ENCODE peak calls at places on chromosome 10, in ten cellular contexts. S is fibroblast of lung; R is suprapubic skin; P is body of pancreas; I is heart right ventricle; T is lower lobe of right lung; D is osteoblast; H is CD4-positive, alpha-beta T cell; E is AG04450; B is hepatocyte. O is an unnamed sample. For H3K9me3, the result is how much of the 10 kb centered on the place peaks cover.

GRCh38 chr10:49387029-49387428 is 8.9 kb downstream of the DRGX start:
- DNase-seq in S (peak), R (peak), E (peak), P (no peak), T (no peak), D (peak), H (no peak), I (no peak), B (no peak), O (no peak)

GRCh38 chr10:88178758-88179157 is 315.3 kb downstream of the PTEN start:
- DNase-seq in E (no peak), R (no peak), D (no peak), B (no peak), T (no peak), I (no peak), S (no peak), H (no peak), P (no peak), O (no peak)

GRCh38 chr10:7412482-7413251 is 1.8 kb upstream of the SFMBT2 start:
- DNase-seq in T (peak), I (peak), H (no peak), E (no peak), P (peak), B (peak), D (no peak), S (peak), R (peak), O (no peak)

GRCh38 chr10:132961-133898 is 2.0 kb upstream of the ZMYND11 start:
- DNase-seq in P (no peak), R (no peak), T (no peak), B (peak), S (peak), D (peak), E (no peak), H (no peak), I (no peak), O (no peak)

GRCh38 chr10:130064783-130065182 is 45.8 kb downstream of the C10orf143 start:
- DNase-seq in H (no peak), T (no peak), R (no peak), D (no peak), I (no peak), B (no peak), E (no peak), P (no peak), S (no peak), O (no peak)

GRCh38 chr10:97520520-97520919 is 21.8 kb downstream of the UBTD1 start:
- DNase-seq in S (no peak), R (no peak), I (no peak), H (no peak), P (no peak), E (no peak), T (no peak), D (no peak), B (no peak), O (no peak)

GRCh38 chr10:90813592-90814365 is 44.1 kb downstream of the HTR7 start:
- DNase-seq in R (no peak), I (no peak), H (no peak), D (no peak), B (no peak), E (no peak), P (no peak), S (peak), T (no peak), O (no peak)

GRCh38 chr10:85791846-85792532 is 574.6 kb downstream of the GRID1 start:
- DNase-seq in P (no peak), T (no peak), B (peak), D (peak), S (no peak), E (no peak), R (no peak), I (no peak), H (no peak), O (no peak)

GRCh38 chr10:86960003-86960862 is 1.8 kb downstream of the SNCG start:
- DNase-seq in E (no peak), H (no peak), S (peak), R (peak), B (peak), P (peak), D (peak), I (no peak), T (peak), O (peak)

GRCh38 chr10:44587488-44588140 is 202.7 kb upstream of the CXCL12 start:
- DNase-seq in P (no peak), E (no peak), S (no peak), H (no peak), R (no peak), D (peak), T (no peak), B (no peak), I (no peak), O (no peak)

GRCh38 chr10:80204801-80205477 is 398 bp downstream of the ANXA11 start:
- DNase-seq in E (no peak), I (peak), D (peak), P (peak), H (peak), T (peak), S (peak), B (peak), R (no peak), O (peak)

GRCh38 chr10:85934586-85934985 is 432.0 kb downstream of the GRID1 start:
- DNase-seq in B (no peak), H (no peak), T (no peak), P (no peak), S (no peak), I (peak), E (no peak), D (no peak), R (no peak), O (no peak)

GRCh38 chr10:97399843-97400545 is 1.1 kb downstream of the RRP12 start:
- DNase-seq in B (peak), I (no peak), P (peak), T (no peak), E (peak), R (no peak), S (peak), D (peak), H (no peak), O (no peak)

GRCh38 chr10:118939216-118940007 is 90.1 kb upstream of the NANOS1 start:
- DNase-seq in B (no peak), P (no peak), S (no peak), R (no peak), T (no peak), E (no peak), I (no peak), D (no peak), H (no peak), O (no peak)

GRCh38 chr10:70135684-70136083 is 3.1 kb upstream of the AIFM2 start:
- DNase-seq in S (no peak), I (no peak), B (no peak), R (peak), T (no peak), H (no peak), E (no peak), P (peak), D (no peak), O (no peak)

GRCh38 chr10:100896876-100897461 is 15.8 kb upstream of the SLF2 start:
- DNase-seq in D (no peak), E (no peak), T (no peak), B (no peak), H (no peak), I (no peak), S (no peak), P (no peak), R (no peak), O (peak)

GRCh38 chr10:119655566-119656001 is 4.4 kb downstream of the BAG3 start:
- DNase-seq in D (peak), R (no peak), P (peak), H (peak), B (peak), I (peak), E (peak), T (no peak), S (peak), O (no peak)

GRCh38 chr10:665579-666091 is 23.8 kb downstream of the DIP2C start:
- DNase-seq in B (no peak), S (no peak), D (no peak), E (peak), H (no peak), P (peak), I (no peak), R (no peak), T (no peak), O (no peak)

GRCh38 chr10:106952033-106952432 is 212.5 kb downstream of the SORCS1 start:
- DNase-seq in D (no peak), E (no peak), T (no peak), I (no peak), R (no peak), P (no peak), H (no peak), S (no peak), B (no peak), O (no peak)

GRCh38 chr10:3237055-3237454 is 64.5 kb upstream of the PITRM1 start:
- DNase-seq in P (no peak), D (no peak), B (no peak), T (no peak), R (no peak), H (no peak), E (no peak), I (no peak), S (no peak), O (no peak)

GRCh38 chr10:12041766-12042408 is 722 bp downstream of the UPF2 start:
- DNase-seq in H (no peak), I (no peak), R (peak), B (peak), E (no peak), D (peak), P (peak), S (peak), T (no peak), O (no peak)

GRCh38 chr10:119003572-119004289 is 25.8 kb upstream of the NANOS1 start:
- DNase-seq in E (no peak), R (peak), H (no peak), B (no peak), S (no peak), P (no peak), I (no peak), T (no peak), D (no peak), O (peak)

GRCh38 chr10:62815373-62816111 is 624 bp downstream of the EGR2 start:
- DNase-seq in B (peak), P (no peak), S (peak), T (peak), E (no peak), H (peak), R (no peak), I (no peak), D (peak), O (peak)

GRCh38 chr10:30456262-30456661 is 22.3 kb downstream of the MAP3K8 start:
- DNase-seq in E (no peak), T (no peak), D (no peak), B (no peak), S (no peak), P (peak), H (no peak), R (no peak), I (no peak), O (no peak)

GRCh38 chr10:26800468-26800867 is 60.3 kb downstream of the ABI1 start:
- DNase-seq in R (no peak), S (no peak), E (no peak), T (no peak), P (no peak), H (no peak), I (no peak), D (no peak), B (no peak), O (no peak)

GRCh38 chr10:71265201-71265575 is 52.8 kb downstream of the UNC5B start:
- DNase-seq in H (no peak), P (no peak), I (no peak), T (no peak), B (no peak), E (no peak), R (no peak), D (peak), S (no peak), O (no peak)

GRCh38 chr10:71264345-71265200 is 52.2 kb downstream of the UNC5B start:
- DNase-seq in B (no peak), R (no peak), E (no peak), S (peak), P (no peak), H (no peak), T (no peak), D (peak), I (no peak), O (no peak)

GRCh38 chr10:71262817-71263216 is 50.4 kb downstream of the UNC5B start:
- DNase-seq in H (no peak), P (no peak), B (no peak), D (peak), R (no peak), S (no peak), T (no peak), I (no peak), E (no peak), O (no peak)

GRCh38 chr10:71262027-71262426 is 49.7 kb downstream of the UNC5B start:
- DNase-seq in E (no peak), I (peak), B (no peak), S (no peak), D (peak), H (no peak), P (no peak), T (no peak), R (no peak), O (no peak)

GRCh38 chr10:71263376-71263775 is 51.0 kb downstream of the UNC5B start:
- DNase-seq in T (no peak), E (no peak), R (no peak), B (no peak), I (peak), P (no peak), D (peak), H (no peak), S (peak), O (no peak)
- H3K27ac ChIP-seq in T (no peak), E (peak), R (no peak), B (no peak), I (peak), P (peak), D (no peak), H (no peak), S (no peak), O (no peak)

GRCh38 chr10:112131361-112131760 is 52.2 kb downstream of the GPAM start:
- DNase-seq in P (no peak), I (no peak), H (no peak), T (no peak), E (no peak), R (no peak), S (no peak), D (no peak), B (no peak), O (no peak)

GRCh38 chr10:112122827-112123226 is 60.7 kb downstream of the GPAM start:
- DNase-seq in D (no peak), S (no peak), T (no peak), E (no peak), P (no peak), B (no peak), R (no peak), H (no peak), I (no peak), O (no peak)

GRCh38 chr10:112124859-112125258 is 58.7 kb downstream of the GPAM start:
- DNase-seq in S (no peak), I (no peak), B (peak), E (no peak), R (no peak), P (no peak), T (no peak), H (no peak), D (no peak), O (no peak)

GRCh38 chr10:112126172-112126571 is 57.4 kb downstream of the GPAM start:
- DNase-seq in R (no peak), E (no peak), H (no peak), I (no peak), P (no peak), S (no peak), B (no peak), T (no peak), D (no peak), O (no peak)

GRCh38 chr10:112126901-112127300 is 56.7 kb downstream of the GPAM start:
- DNase-seq in B (no peak), P (no peak), S (no peak), T (no peak), H (no peak), R (no peak), I (no peak), E (no peak), D (no peak), O (no peak)
- TF ChIP-seq CTCF in B (no peak), P (no peak), S (no peak), T (no peak), H (no peak), R (no peak), I (no peak), E (no peak), D (no peak), O (no peak)

GRCh38 chr10:133484818-133485217 is 31.1 kb downstream of the SCART1 start:
- DNase-seq in R (no peak), I (no peak), P (no peak), B (no peak), S (no peak), E (no peak), H (no peak), T (no peak), D (no peak), O (no peak)

GRCh38 chr10:133481086-133481643 is 27.4 kb downstream of the SCART1 start:
- DNase-seq in I (no peak), B (no peak), E (no peak), H (no peak), T (no peak), S (no peak), P (no peak), R (no peak), D (peak), O (no peak)

GRCh38 chr10:133489816-133490588 is 36.3 kb downstream of the SCART1 start:
- DNase-seq in S (no peak), R (no peak), E (no peak), I (no peak), H (no peak), P (no peak), T (no peak), B (no peak), D (no peak), O (no peak)

GRCh38 chr10:133481657-133482056 is 27.9 kb downstream of the SCART1 start:
- DNase-seq in B (no peak), H (no peak), D (peak), P (no peak), I (no peak), S (no peak), T (no peak), R (no peak), E (no peak), O (no peak)

GRCh38 chr10:133487085-133487484 is 33.3 kb downstream of the SCART1 start:
- DNase-seq in H (no peak), T (no peak), R (no peak), E (no peak), B (no peak), S (no peak), I (no peak), D (no peak), P (no peak), O (no peak)
- H3K9me3 ChIP-seq in H (under half), T (under half), R (under half), E (under half), B (under half), S (under half), I (half or more), D (under half), P (under half), O (under half)

DNA sequence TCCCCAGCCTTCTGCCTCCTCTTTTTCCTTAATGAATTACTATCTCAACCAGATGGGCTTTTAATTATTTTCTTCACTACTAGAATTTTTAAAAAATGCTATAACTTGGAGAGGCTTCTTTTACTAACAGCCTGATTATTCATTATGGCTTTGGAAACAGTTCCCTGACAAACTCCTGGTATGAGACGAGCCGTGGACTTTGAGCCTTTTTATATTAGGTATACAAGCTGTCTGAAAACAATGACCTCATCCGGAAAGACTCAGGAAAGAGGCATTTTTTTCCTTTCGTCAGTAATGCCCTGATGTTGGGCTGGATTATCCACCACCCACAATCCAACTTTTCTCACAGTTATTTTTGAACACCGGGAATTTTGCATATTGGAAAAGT is 26.7 kb upstream of the ABLIM1 start:
- DNase-seq in T (no peak), P (peak), D (no peak), H (no peak), R (no peak), B (peak), E (peak), S (peak), I (no peak), O (no peak)
- H3K27ac ChIP-seq in T (peak), P (peak), D (peak), H (no peak), R (peak), B (peak), E (no peak), S (peak), I (peak), O (no peak)

O was measured in WERI-Rb-1.